ENCODE peak calls at places on chromosomes 13 and 19, in four cellular contexts. T, Q, J and L are unnamed samples.

GRCh38 chr19:50067575-50067974 is 41.8 kb downstream of the ZNF473 start:
- DNase-seq in J (no peak), Q (no peak), T (no peak), L (no peak)

GRCh38 chr13:75656590-75656989 is 20.5 kb downstream of the LMO7 start:
- DNase-seq in Q (no peak), T (no peak), J (no peak), L (no peak)

GRCh38 chr13:51542358-51542972 is 41.8 kb upstream of the WDFY2 start:
- DNase-seq in J (no peak), T (no peak), Q (no peak), L (no peak)

GRCh38 chr13:75366380-75367280 is 115.3 kb downstream of the TBC1D4 start:
- DNase-seq in Q (no peak), J (no peak), T (no peak), L (no peak)

GRCh38 chr19:43984687-43985000 is 656 bp downstream of the ZNF155 start:
- DNase-seq in J (peak; percentile 25), Q (peak; percentile 16), T (peak; percentile 8), L (no peak)

GRCh38 chr13:26946675-26947342 is 186.2 kb upstream of the GPR12 start:
- DNase-seq in Q (no peak), J (no peak), T (peak; percentile 32), L (peak; percentile 16)

GRCh38 chr13:70703755-70704154 is 595.5 kb upstream of the KLHL1 start:
- DNase-seq in J (no peak), T (peak; percentile 4), Q (no peak), L (no peak)

GRCh38 chr19:29694669-29695627 is 20.1 kb downstream of the C19orf12 start:
- DNase-seq in J (peak; percentile 75), T (peak; percentile 31), Q (peak; percentile 73), L (peak; percentile 52)

GRCh38 chr13:32136716-32137115 is 105.1 kb downstream of the FRY start:
- DNase-seq in Q (no peak), J (no peak), T (no peak), L (no peak)

GRCh38 chr13:29454931-29455481 is 140.5 kb downstream of the SLC7A1 start:
- DNase-seq in Q (no peak), T (no peak), J (no peak), L (no peak)

GRCh38 chr13:30905932-30906383 is at the start of gene MEDAG:
- DNase-seq in J (peak; percentile 39), T (peak; percentile 76), Q (no peak), L (no peak)

GRCh38 chr13:69243366-69243765 is 864.3 kb upstream of the ATXN8OS start:
- DNase-seq in Q (no peak), J (no peak), T (no peak), L (no peak)

GRCh38 chr13:59391696-59392095 is 772.0 kb downstream of the DIAPH3 start:
- DNase-seq in J (peak; percentile 67), T (peak; percentile 36), Q (peak; percentile 71), L (peak; percentile 66)

GRCh38 chr13:99736541-99736940 is 235.0 kb downstream of the ZIC5 start:
- DNase-seq in J (no peak), Q (no peak), T (no peak), L (no peak)

GRCh38 chr13:51153527-51153926 is 42.5 kb upstream of the C13orf42 start:
- DNase-seq in J (no peak), Q (no peak), T (peak; percentile 4), L (no peak)

GRCh38 chr19:23093832-23094231 is 23.0 kb upstream of the ZNF730 start:
- DNase-seq in T (no peak), Q (no peak), J (no peak), L (no peak)

GRCh38 chr19:5932146-5932545 is 18.1 kb downstream of the CAPS start:
- DNase-seq in J (no peak), Q (no peak), T (no peak), L (no peak)

GRCh38 chr13:51843529-51843928 is 1.4 kb downstream of the TMEM272 start:
- DNase-seq in J (no peak), Q (no peak), T (no peak), L (no peak)

GRCh38 chr19:49297403-49297802 is 27.6 kb downstream of the SLC6A16 start:
- DNase-seq in J (no peak), T (peak; percentile 36), Q (no peak), L (no peak)

GRCh38 chr13:64206430-64207225 is 2791.0 kb upstream of the PCDH20 start:
- DNase-seq in Q (no peak), T (no peak), J (no peak), L (no peak)

GRCh38 chr19:48645652-48646191 is at the start of gene CA11:
- DNase-seq in T (no peak), Q (no peak), J (no peak), L (no peak)

GRCh38 chr19:6100284-6100915 is 9.9 kb downstream of the RFX2 start:
- DNase-seq in T (no peak), Q (no peak), J (no peak), L (peak; percentile 55)

GRCh38 chr19:40530091-40530901 is 46.4 kb upstream of the SHKBP1 start:
- DNase-seq in T (no peak), Q (no peak), J (peak; percentile 28), L (no peak)

GRCh38 chr13:28534801-28535200 is 39.9 kb upstream of the FLT1 start:
- DNase-seq in J (no peak), Q (no peak), T (no peak), L (no peak)

GRCh38 chr19:48489608-48490216 is 20.5 kb downstream of the CYTH2 start:
- DNase-seq in J (peak; percentile 86), T (no peak), Q (peak; percentile 77), L (peak; percentile 83)

GRCh38 chr13:88196106-88196505 is 524.9 kb downstream of the SLITRK5 start:
- DNase-seq in J (no peak), T (no peak), Q (no peak), L (no peak)

GRCh38 chr19:51096473-51097165 is 11.6 kb downstream of the CTU1 start:
- DNase-seq in T (no peak), Q (no peak), J (no peak), L (no peak)

GRCh38 chr19:36151144-36152051 is 849 bp downstream of the COX7A1 start:
- DNase-seq in Q (no peak), J (no peak), T (no peak), L (no peak)

GRCh38 chr19:29873024-29873800 is 61.4 kb downstream of the CCNE1 start:
- DNase-seq in T (no peak), J (peak; percentile 51), Q (peak; percentile 43), L (peak; percentile 12)

GRCh38 chr19:40245506-40246128 is 19.1 kb upstream of the CCNP start:
- DNase-seq in J (no peak), T (no peak), Q (no peak), L (no peak)

GRCh38 chr19:46221981-46222610 is 7.4 kb upstream of the IGFL1 start:
- DNase-seq in J (no peak), Q (no peak), T (peak; percentile 63), L (no peak)

GRCh38 chr13:107239213-107239612 is 671.3 kb upstream of the ARGLU1 start:
- DNase-seq in T (no peak), Q (no peak), J (no peak), L (no peak)

GRCh38 chr13:49240017-49240416 is 7.7 kb upstream of the CDADC1 start:
- DNase-seq in T (peak; percentile 23), J (no peak), Q (peak; percentile 51), L (peak; percentile 16)

GRCh38 chr13:110915057-110915873 is at the start of gene ANKRD10:
- DNase-seq in J (peak; percentile 98), Q (peak; percentile 97), T (peak; percentile 95), L (peak; percentile 98)

GRCh38 chr19:6947745-6948144 is 60.4 kb downstream of the ADGRE1 start:
- DNase-seq in Q (no peak), J (no peak), T (peak; percentile 6), L (no peak)

DNA sequence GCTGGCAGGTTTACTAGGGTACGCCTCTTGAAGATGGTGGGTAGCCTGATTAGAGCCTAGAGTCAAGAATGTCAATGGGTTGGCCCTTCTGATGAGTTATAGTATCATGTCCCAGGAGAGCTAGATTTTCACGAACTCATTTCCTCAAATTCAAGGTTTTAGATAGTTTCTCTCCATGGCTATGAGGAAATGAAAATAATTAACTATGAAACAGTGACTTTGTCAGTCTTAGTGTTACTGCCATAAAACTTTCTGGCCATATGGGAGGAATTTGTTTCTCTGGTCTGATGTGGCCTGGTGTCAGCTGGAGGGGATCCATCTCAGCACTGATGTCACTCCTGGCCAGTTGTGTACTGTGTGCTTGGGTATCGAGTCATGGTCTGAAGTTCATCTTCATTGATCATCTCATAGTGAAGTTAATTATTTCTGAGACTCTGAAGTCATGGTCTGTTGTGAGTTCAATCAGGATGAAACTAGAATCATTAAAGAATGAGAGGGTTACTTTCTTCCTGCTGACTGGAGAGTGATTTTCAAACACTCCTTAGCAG is 49.4 kb upstream of the TNFSF11 start:
- DNase-seq in T (no peak), Q (no peak), J (no peak), L (no peak)
- H3K9ac ChIP-seq in T (no peak overlapping the region), Q (no peak overlapping the region), J (no peak overlapping the region), L (no peak overlapping the region)

DNA sequence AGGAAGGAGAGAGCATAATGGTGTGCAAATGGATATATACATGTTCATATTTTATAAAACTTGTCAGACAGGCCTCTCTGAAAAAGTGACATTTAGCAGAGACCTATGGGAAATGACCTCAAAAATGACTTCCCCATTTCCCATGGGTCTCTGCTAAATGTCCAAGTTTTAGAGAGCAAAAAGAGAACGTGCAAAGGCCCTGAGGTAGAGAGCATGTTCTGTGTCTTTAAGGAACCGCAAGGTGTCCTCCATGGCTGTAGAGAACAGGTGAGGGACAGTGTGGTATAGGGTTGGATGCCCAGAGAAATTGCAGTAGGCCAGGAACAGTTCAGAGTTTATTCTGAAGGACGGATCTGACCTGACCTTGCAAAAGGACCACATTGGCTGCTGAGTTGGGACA is 113.2 kb upstream of the RNF113B start:
- DNase-seq in Q (no peak), J (no peak), T (no peak), L (no peak)
- H3K4me1 ChIP-seq in Q (no peaks in the 10 kb centered on the region), J (no peaks in the 10 kb centered on the region), T (peaks cover 8% of the 10 kb centered on the region), L (no peaks in the 10 kb centered on the region)

DNA sequence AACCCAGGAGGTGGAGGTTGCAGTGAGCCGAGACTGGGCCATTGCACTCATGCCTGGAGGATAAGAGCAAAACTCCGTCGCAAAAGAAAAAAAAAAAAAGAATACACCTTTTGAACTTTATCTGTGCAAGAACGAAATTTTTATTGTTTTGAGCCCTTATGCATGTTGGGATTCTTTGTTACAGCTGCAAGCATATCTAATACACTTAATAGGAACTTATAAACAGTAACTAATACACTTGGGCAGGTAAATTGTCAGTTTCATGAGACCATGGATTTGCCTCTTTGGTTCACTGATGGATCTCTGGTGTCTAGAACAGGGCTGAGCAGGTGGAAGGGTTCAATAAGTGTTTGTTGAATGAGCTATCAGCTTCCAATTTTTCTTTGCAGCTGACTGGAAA is 108.1 kb downstream of the CACNA1A start:
- DNase-seq in T (no peak), Q (no peak), J (no peak), L (no peak)
- H3K9ac ChIP-seq in T (peak overlapping the region; percentile 66), Q (no peak overlapping the region), J (no peak overlapping the region), L (no peak overlapping the region)

GRCh38 chr13:57075588-57075987 is 65.1 kb upstream of the PRR20A start:
- DNase-seq in J (no peak), T (no peak), Q (no peak), L (no peak)

DNA sequence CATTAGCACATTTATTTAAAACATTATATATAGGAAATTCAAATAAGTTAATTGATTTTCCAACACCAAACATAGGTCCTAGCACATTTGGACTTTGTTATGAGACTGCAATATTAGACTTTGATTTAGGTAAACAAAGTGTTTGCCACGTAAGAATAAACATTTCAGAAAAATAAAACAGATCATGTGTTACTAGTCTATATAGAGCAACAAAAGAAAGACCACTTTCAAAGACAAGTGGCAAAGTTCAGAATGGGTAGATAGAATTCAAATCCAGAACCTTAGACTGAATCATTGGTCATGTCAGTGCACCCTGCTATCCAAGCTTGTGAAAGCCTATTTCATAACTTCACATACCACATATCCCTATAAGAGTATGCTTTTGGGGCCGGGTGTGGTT is 66.7 kb upstream of the PRR20A start:
- DNase-seq in T (no peak), Q (no peak), J (no peak), L (no peak)
- H3K4me1 ChIP-seq in T (no peaks in the 10 kb centered on the region), Q (no peaks in the 10 kb centered on the region), J (no peaks in the 10 kb centered on the region), L (no peaks in the 10 kb centered on the region)